ENCODE peak calls at places on chromosomes 3 and 15, in five cellular contexts. B is GM10248; R is CD4-positive, alpha-beta T cell; J is ovary; C is choroid plexus epithelial cell. G is an unnamed sample.

GRCh38 chr3:25780618-25781017 is 2.6 kb downstream of the NGLY1 start:
- DNase-seq in B (no peak), C (no peak), J (no peak), R (no peak), G (no peak)

GRCh38 chr15:59436774-59437472 is 1.1 kb upstream of the FAM81A start:
- DNase-seq in B (no peak), R (no peak), J (no peak), C (peak; percentile 40), G (no peak)

GRCh38 chr3:50371133-50371670 is 11.9 kb upstream of the TMEM115 start:
- DNase-seq in B (no peak), R (no peak), C (no peak), J (no peak), G (no peak)

GRCh38 chr15:38885477-38885952 is 320.9 kb upstream of the RASGRP1 start:
- DNase-seq in C (no peak), B (no peak), J (no peak), R (no peak), G (no peak)

GRCh38 chr15:75606711-75607684 is 18.5 kb downstream of the SNUPN start:
- DNase-seq in J (no peak), C (peak; percentile 66), B (no peak), R (no peak), G (no peak)

GRCh38 chr3:48412375-48413001 is 17.4 kb downstream of the PLXNB1 start:
- DNase-seq in R (no peak), B (no peak), C (no peak), J (no peak), G (no peak)

GRCh38 chr15:64770626-64771025 is 4.8 kb downstream of the RBPMS2 start:
- DNase-seq in C (no peak), R (no peak), B (no peak), J (no peak), G (no peak)

GRCh38 chr3:112377418-112378071 is 44.6 kb downstream of the CD200 start:
- DNase-seq in B (no peak), C (peak; percentile 80), R (no peak), J (no peak), G (no peak)

GRCh38 chr3:52174896-52175295 is 20.7 kb upstream of the POC1A start:
- DNase-seq in R (no peak), B (no peak), C (no peak), J (no peak), G (no peak)

GRCh38 chr3:42515391-42515916 is 13.0 kb downstream of the VIPR1 start:
- DNase-seq in C (no peak), J (no peak), R (no peak), B (no peak), G (no peak)

GRCh38 chr15:72201346-72202029 is 3.9 kb upstream of the GRAMD2A start:
- DNase-seq in C (peak; percentile 43), J (no peak), B (no peak), R (no peak), G (no peak)

GRCh38 chr15:99433026-99433756 is 132.6 kb upstream of the MEF2A start:
- DNase-seq in B (peak; percentile 78), C (no peak), R (peak; percentile 33), J (peak; percentile 29), G (no peak)

GRCh38 chr3:11661052-11661656 is 17.4 kb upstream of the VGLL4 start:
- DNase-seq in J (no peak), R (no peak), B (no peak), C (no peak), G (no peak)

GRCh38 chr15:80160570-80161156 is 7.9 kb downstream of the FAH start:
- DNase-seq in B (peak; percentile 55), C (peak; percentile 96), J (peak; percentile 43), R (no peak), G (no peak)

GRCh38 chr3:147410518-147411234 is 1.5 kb downstream of the ZIC1 start:
- DNase-seq in J (no peak), B (no peak), R (no peak), C (peak; percentile 97), G (no peak)

GRCh38 chr3:52524752-52525661 is 8.7 kb downstream of the NT5DC2 start:
- DNase-seq in R (no peak), C (no peak), J (no peak), B (no peak), G (no peak)

GRCh38 chr3:151584603-151585002 is 123.7 kb upstream of the IGSF10 start:
- DNase-seq in R (no peak), J (no peak), C (peak; percentile 23), B (peak; percentile 18), G (no peak)

GRCh38 chr15:64006642-64007041 is 39.6 kb downstream of the DAPK2 start:
- DNase-seq in C (no peak), B (no peak), J (no peak), R (no peak), G (no peak)

GRCh38 chr15:86231864-86232801 is 152.5 kb downstream of the AGBL1 start:
- DNase-seq in B (peak; percentile 39), J (no peak), C (peak; percentile 20), R (peak; percentile 34), G (peak; percentile 41)

GRCh38 chr15:100942656-100943055 is 23.5 kb downstream of the LRRK1 start:
- DNase-seq in C (no peak), B (no peak), R (no peak), J (no peak), G (no peak)

GRCh38 chr15:31049682-31050606 is 51.6 kb downstream of the TRPM1 start:
- DNase-seq in B (no peak), J (no peak), C (no peak), R (no peak), G (no peak)

GRCh38 chr15:41013698-41014414 is 60.6 kb downstream of the CHAC1 start:
- DNase-seq in R (no peak), B (peak; percentile 54), J (no peak), C (peak; percentile 75), G (no peak)

GRCh38 chr3:50003216-50003615 is 63.3 kb downstream of the RBM6 start:
- DNase-seq in B (no peak), R (no peak), C (peak; percentile 12), J (no peak), G (no peak)

GRCh38 chr3:59772416-59773408 is 722.9 kb upstream of the CFAP20DC start:
- DNase-seq in R (peak; percentile 44), J (no peak), C (no peak), B (no peak), G (no peak)

GRCh38 chr15:33581032-33581431 is 270.3 kb downstream of the RYR3 start:
- DNase-seq in J (peak; percentile 64), C (peak; percentile 41), R (no peak), B (no peak), G (no peak)

GRCh38 chr3:5011555-5012256 is 32.5 kb downstream of the BHLHE40 start:
- DNase-seq in J (no peak), R (no peak), C (no peak), B (peak; percentile 82), G (no peak)

GRCh38 chr15:73654659-73655058 is 21.5 kb upstream of the NPTN start:
- DNase-seq in C (no peak), R (no peak), J (no peak), B (no peak), G (no peak)

GRCh38 chr3:155202626-155203025 is 90.9 kb downstream of the STRIT1 start:
- DNase-seq in B (no peak), J (no peak), C (peak; percentile 54), R (no peak), G (no peak)

GRCh38 chr15:33064878-33065277 is 129.6 kb downstream of the FMN1 start:
- DNase-seq in C (peak; percentile 77), J (no peak), R (no peak), B (no peak), G (no peak)

GRCh38 chr15:60672400-60672799 is 193.5 kb upstream of the ICE2 start:
- DNase-seq in B (no peak), J (no peak), R (no peak), C (peak; percentile 20), G (no peak)
- TF ChIP-seq CTCF in B (no peak), J (no peak), R (peak; percentile 35), C (peak; percentile 15), G (no peak)

GRCh38 chr3:139721370-139721769 is 43.6 kb upstream of the NMNAT3 start:
- DNase-seq in B (no peak), R (no peak), C (no peak), J (no peak), G (no peak)

GRCh38 chr3:139715736-139716135 is 38.0 kb upstream of the NMNAT3 start:
- DNase-seq in R (no peak), B (no peak), C (no peak), J (no peak), G (no peak)

GRCh38 chr3:139716908-139717485 is 39.2 kb upstream of the NMNAT3 start:
- DNase-seq in R (no peak), J (peak; percentile 16), C (peak; percentile 20), B (no peak), G (no peak)

DNA sequence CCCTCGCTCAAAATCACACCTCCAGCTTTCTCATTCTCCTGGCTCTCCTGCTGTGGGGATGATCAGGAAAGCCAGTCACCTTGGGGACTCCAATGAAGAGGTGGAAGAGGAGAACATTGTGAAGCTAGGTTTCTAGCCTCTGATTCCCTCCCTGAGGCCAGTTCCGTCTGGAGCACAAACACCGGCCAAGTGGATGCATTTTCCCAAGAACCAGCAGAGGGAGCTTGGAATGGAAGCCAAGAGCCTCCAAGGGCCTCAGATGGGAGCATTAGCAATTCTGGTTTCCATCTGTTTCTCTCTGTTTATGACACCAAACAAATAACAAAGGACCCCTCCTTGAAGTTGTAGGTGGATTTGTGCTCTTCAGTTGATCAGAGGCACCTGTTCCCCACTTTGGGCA is 40.6 kb upstream of the NMNAT3 start:
- DNase-seq in B (no peak), R (no peak), J (peak; percentile 67), C (peak; percentile 84), G (peak; percentile 26)
- TF ChIP-seq CTCF in B (no peak), R (no peak), J (peak; percentile 65), C (peak; percentile 93), G (peak; percentile 58)

GRCh38 chr3:133573054-133573628 is 345 bp upstream of the CDV3 start:
- DNase-seq in J (peak; percentile 100), R (peak; percentile 100), C (peak; percentile 100), B (peak; percentile 93), G (peak; percentile 99)
- TF ChIP-seq CTCF in J (no peak), R (no peak), C (peak; percentile 42), B (peak; percentile 11), G (no peak)

GRCh38 chr3:18290130-18290529 is 135.0 kb downstream of the SATB1 start:
- DNase-seq in B (no peak), J (no peak), R (no peak), C (no peak), G (no peak)

GRCh38 chr3:18297131-18297530 is 128.0 kb downstream of the SATB1 start:
- DNase-seq in R (no peak), J (no peak), B (no peak), C (no peak), G (no peak)

GRCh38 chr3:18300916-18301315 is 124.2 kb downstream of the SATB1 start:
- DNase-seq in J (no peak), B (no peak), C (no peak), R (no peak), G (no peak)

DNA sequence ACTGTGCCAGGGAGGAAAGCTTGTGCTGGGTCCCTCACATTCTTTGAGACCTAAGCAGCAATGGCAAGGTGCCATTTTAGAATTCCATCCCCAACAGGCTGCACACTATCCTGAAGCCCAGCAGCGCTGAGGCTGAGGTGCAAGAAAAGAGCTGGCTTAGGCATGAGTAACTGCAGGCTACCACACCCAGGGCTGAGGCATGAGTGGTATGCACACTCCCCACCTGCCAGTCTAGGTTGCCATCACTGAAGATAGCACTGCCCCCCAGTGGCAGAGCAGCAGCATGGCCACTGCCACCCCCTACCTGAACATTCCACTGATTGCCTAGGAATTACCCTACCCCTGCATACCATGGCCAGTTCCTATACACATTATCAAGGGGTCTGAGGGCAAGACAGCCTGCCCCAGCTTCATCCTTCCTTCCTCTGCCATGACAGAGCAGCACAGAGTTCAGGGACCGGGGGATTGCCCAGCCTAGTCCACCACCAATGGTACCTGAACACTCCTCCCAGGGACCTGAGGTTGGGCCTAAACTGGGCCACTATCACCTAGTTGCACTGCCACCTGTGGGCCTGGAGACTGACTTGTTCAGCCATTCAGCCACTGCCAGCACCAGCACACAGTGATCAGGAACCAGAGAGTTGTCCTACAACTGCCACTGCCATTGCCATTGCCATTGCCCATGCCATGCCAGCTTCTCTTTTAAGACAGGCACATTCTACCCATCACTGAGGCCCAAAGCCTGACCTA is 129.8 kb downstream of the SATB1 start:
- DNase-seq in R (no peak), J (no peak), C (peak; percentile 71), B (peak; percentile 49), G (no peak)
- TF ChIP-seq CTCF in R (no peak), J (no peak), C (peak; percentile 69), B (peak; percentile 65), G (peak; percentile 74)